ENCODE peak calls at places on chromosomes 2 and 18, in eight cellular contexts. Q is left ventricle myocardium inferior, M is heart left ventricle, S is GM23338, C is OCI-LY7, A is stomach, G is HCT116, H is tibial artery. O is an unnamed sample.

GRCh38 chr18:22703883-22704626 is 229.1 kb upstream of the RBBP8 start:
- DNase-seq in Q (no peak), M (no peak), S (peak), C (peak), A (no peak), G (peak), H (no peak), O (no peak)

GRCh38 chr2:21469564-21469963 is 345.8 kb downstream of the TDRD15 start:
- DNase-seq in Q (no peak), M (no peak), S (no peak), C (no peak), A (no peak), G (no peak), H (no peak), O (no peak)

GRCh38 chr2:172677363-172677762 is 58.3 kb upstream of the RAPGEF4 start:
- DNase-seq in Q (no peak), M (no peak), S (no peak), C (no peak), A (no peak), G (no peak), H (no peak), O (no peak)

GRCh38 chr2:227462972-227463931 is 8.7 kb upstream of the AGFG1 start:
- DNase-seq in Q (no peak), M (no peak), S (no peak), C (no peak), A (no peak), G (no peak), H (no peak), O (no peak)

GRCh38 chr2:26270363-26270762 is 25.6 kb downstream of the HADHB start:
- DNase-seq in Q (no peak), M (no peak), S (no peak), C (no peak), A (no peak), G (no peak), H (no peak), O (no peak)

GRCh38 chr2:236012155-236012554 is 156.0 kb downstream of the GBX2 start:
- DNase-seq in Q (no peak), M (no peak), S (no peak), C (no peak), A (no peak), G (no peak), H (no peak), O (no peak)

GRCh38 chr2:106537711-106538275 is 50.6 kb downstream of the CD8B2 start:
- DNase-seq in Q (no peak), M (no peak), S (no peak), C (no peak), A (no peak), G (no peak), H (no peak), O (no peak)

GRCh38 chr2:71457123-71457958 is 4.0 kb downstream of the DYSF start:
- DNase-seq in Q (no peak), M (no peak), S (no peak), C (no peak), A (no peak), G (no peak), H (no peak), O (no peak)

GRCh38 chr2:45612741-45613140 is 1.7 kb upstream of the SRBD1 start:
- DNase-seq in Q (no peak), M (no peak), S (no peak), C (no peak), A (no peak), G (no peak), H (no peak), O (no peak)

GRCh38 chr2:45614330-45614729 is 3.3 kb upstream of the SRBD1 start:
- DNase-seq in Q (no peak), M (no peak), S (no peak), C (no peak), A (no peak), G (no peak), H (no peak), O (no peak)

GRCh38 chr2:45612265-45612664 is 1.2 kb upstream of the SRBD1 start:
- DNase-seq in Q (no peak), M (no peak), S (no peak), C (no peak), A (no peak), G (no peak), H (no peak), O (no peak)

GRCh38 chr2:45616663-45617411 is 5.8 kb upstream of the SRBD1 start:
- DNase-seq in Q (no peak), M (no peak), S (no peak), C (no peak), A (no peak), G (no peak), H (no peak), O (peak)

DNA sequence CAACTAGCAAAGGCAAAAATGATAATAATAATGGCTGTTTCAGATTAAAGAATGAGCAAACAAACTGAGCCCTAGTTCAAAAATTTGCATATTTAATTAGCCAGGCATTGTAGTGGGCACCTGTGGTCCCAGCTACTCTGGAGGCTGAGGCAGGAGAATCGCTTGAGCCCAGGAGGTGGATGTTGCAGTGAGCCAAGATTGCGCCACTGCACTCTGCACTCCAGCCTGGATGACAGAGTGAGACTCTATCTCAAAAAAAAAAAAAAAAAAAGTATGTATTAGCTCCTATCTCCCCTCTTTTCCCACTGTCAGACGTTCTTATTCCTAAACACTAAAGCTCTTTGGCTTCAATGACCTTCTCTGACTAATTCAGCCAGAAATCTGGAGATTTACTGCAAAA is 3.8 kb upstream of the SRBD1 start:
- DNase-seq in Q (no peak), M (no peak), S (no peak), C (no peak), A (no peak), G (no peak), H (no peak), O (no peak)
- H3K27ac ChIP-seq in Q (peak), M (no peak), S (no peak), C (no peak), A (no peak), G (no peak), H (no peak), O (no peak)

GRCh38 chr18:58590827-58591226 is 38.1 kb downstream of the ALPK2 start:
- DNase-seq in Q (no peak), M (no peak), S (no peak), C (no peak), A (no peak), G (no peak), H (no peak), O (no peak)

GRCh38 chr18:58592223-58593214 is 36.4 kb downstream of the ALPK2 start:
- DNase-seq in Q (no peak), M (no peak), S (no peak), C (no peak), A (no peak), G (no peak), H (no peak), O (no peak)

GRCh38 chr18:58586886-58587285 is 42.0 kb downstream of the ALPK2 start:
- DNase-seq in Q (no peak), M (no peak), S (no peak), C (no peak), A (no peak), G (no peak), H (no peak), O (no peak)

GRCh38 chr18:58591286-58591685 is 37.6 kb downstream of the ALPK2 start:
- DNase-seq in Q (no peak), M (no peak), S (no peak), C (no peak), A (no peak), G (no peak), H (no peak), O (no peak)

DNA sequence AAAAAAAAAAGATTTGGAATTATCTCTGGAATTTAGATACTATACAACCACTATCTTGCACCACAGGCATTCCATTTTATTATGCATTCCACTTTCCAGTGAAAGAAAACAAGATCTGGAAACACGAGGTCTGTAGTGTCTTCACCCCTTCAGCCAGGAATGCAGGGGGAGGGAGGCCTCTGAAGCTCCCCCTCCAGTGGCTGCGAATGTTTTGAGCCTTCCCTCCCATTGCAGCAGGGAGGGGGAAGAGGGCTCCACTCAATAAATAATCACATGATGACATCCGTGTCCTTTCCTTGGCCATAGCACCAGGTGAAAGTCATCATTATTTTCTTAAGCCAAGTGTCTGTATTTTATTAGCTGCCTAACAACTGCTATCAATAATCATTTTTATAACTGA is 38.7 kb downstream of the ALPK2 start:
- DNase-seq in Q (no peak), M (no peak), S (peak), C (no peak), A (no peak), G (no peak), H (no peak), O (no peak)
- H3K27ac ChIP-seq in Q (peak), M (peak), S (no peak), C (no peak), A (no peak), G (no peak), H (no peak), O (no peak)

DNA sequence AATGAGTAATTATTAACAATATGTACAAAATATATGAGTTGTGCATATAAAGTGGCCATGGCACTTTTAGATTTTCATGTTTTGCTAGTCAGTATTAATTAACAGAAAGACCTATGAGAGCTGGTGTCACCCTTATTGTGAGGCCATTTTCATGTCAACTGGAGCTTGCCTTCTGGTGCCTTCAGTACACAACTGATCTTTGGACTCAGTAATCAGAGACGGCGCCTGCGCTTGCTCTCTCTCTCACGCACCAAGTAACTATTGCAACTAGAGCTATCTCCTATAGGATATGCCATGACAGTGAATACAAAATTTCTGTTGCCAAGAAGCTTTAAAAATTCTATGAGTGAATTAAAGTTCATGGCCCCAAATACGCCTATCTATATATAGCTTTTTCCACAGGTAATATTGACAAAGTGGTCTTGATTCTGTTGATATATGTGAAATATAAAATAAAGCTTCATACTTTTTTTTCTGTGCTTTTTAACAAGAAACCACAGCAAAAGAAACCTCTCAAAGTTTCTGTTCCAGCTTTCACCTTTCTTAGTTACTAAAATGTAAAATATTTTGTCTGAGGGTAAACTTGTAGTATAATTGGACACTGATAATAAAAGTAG is 2.9 kb downstream of the SERTAD2 start:
- DNase-seq in Q (no peak), M (no peak), S (no peak), C (no peak), A (peak), G (no peak), H (no peak), O (no peak)
- H3K27ac ChIP-seq in Q (peak), M (no peak), S (no peak), C (no peak), A (no peak), G (no peak), H (no peak), O (peak)

GRCh38 chr2:239298126-239298804 is 102.6 kb downstream of the HDAC4 start:
- DNase-seq in Q (peak), M (no peak), S (no peak), C (peak), A (no peak), G (no peak), H (peak), O (no peak)
- H3K27ac ChIP-seq in Q (peak), M (peak), S (no peak), C (no peak), A (peak), G (no peak), H (no peak), O (no peak)

DNA sequence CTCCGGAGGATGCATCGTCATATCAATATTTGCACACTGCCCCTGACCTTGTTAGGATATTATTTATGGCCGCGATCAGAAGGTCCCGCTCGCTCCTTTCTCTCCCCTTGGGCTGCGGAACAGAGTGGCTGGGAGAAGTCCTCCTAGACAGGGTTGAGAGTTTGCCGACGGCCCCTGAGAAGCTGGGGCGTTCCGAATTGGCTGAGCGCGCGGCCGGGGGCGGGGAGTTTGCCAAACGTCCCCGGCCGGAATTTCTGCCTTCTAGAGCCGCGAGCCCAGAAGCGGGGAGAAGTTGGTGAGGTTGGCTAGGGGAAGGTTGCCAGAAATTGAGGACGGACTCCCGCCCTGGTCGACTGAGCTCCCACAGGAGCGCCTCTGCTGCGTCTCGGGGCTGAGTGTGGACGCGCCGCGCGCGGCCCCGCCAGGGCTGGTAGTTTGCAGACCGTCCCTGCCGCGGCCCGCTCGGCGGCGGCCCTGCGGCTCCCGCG is 134.2 kb upstream of the MGAT5 start:
- DNase-seq in Q (peak), M (peak), S (peak), C (peak), A (peak), G (peak), H (peak), O (peak)
- H3K27ac ChIP-seq in Q (peak), M (peak), S (no peak), C (peak), A (peak), G (peak), H (peak), O (peak)

DNA sequence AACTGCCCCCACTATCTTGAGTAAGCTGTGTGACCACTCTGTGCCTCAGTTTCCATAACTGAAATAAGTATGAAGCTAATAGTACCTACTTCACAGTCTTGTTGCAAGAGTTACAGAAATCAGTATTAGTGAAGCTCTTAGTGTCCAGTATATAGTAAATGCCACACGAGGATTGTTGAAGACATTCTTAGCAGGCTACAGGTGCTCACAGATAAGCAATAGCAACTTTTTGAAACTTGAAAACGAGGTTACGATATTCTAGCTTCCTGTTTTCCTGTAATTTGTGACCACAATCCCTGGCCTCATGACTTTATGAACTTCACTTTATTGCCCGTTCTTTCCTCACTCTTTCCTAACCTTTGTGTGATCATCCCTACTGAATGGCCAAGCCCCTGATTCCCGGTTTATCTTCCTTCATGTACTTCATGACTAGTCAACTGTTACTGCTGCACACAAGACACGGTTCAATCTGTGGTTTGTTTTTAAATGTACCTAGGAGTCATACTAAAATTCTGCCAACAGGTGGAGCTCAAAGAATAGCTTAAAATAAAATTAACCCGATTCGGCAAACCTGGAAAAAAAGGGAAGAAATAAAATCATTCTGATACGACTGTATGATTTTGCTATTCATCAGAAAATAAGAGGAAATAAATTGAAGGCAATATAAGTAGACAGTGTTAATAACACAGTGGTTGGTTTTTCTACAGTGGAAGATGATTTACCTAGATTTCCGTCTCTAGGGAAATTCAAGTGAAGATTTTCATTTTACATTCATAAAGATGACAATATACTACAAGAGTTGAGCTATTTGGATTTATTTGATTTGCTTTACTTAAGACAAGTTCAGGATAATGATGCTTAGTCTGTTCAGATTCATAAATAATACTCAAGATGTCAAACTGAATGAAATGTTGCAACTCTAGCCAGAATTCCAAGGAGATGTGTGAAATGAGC is 38.1 kb upstream of the STAT1 start:
- DNase-seq in Q (no peak), M (no peak), S (peak), C (peak), A (no peak), G (peak), H (no peak), O (no peak)
- H3K27ac ChIP-seq in Q (no peak), M (peak), S (no peak), C (no peak), A (no peak), G (no peak), H (no peak), O (no peak)

DNA sequence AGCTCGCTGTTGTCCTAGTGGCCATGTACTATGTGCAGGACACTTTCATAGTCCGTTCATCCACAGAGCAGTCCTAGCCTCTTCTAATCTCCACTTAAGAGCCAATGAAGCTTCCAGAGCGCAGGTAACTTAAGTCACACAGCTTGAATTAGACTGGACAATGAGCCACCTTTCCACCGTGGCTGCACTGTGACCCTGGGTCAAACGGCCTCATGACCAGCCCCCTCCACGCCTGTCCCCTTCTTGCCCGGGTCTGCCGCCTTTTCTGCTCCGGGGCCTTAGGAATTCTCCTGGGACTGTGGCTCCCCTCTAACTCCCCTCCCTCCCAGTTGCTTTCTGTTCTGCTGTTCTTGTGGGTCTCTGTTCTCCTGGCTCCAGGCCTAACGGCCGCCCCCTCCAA is 8.4 kb upstream of the PRKCE start:
- DNase-seq in Q (no peak), M (no peak), S (peak), C (no peak), A (no peak), G (no peak), H (no peak), O (no peak)
- H3K27ac ChIP-seq in Q (no peak), M (no peak), S (no peak), C (no peak), A (no peak), G (no peak), H (no peak), O (no peak)

GRCh38 chr2:181896286-181896685 is 4.8 kb downstream of the ITPRID2 start:
- DNase-seq in Q (no peak), M (no peak), S (no peak), C (no peak), A (no peak), G (no peak), H (no peak), O (no peak)
- H3K27ac ChIP-seq in Q (no peak), M (no peak), S (no peak), C (no peak), A (no peak), G (peak), H (no peak), O (no peak)

O was measured in epithelial cell of prostate.